ENCODE peak calls at places on chromosomes 16 and 17, in eight cellular contexts. F is NB4, U is brain microvascular endothelial cell, J is body of pancreas, R is RWPE1, D is coronary artery, Z is prostate gland, K is fibroblast of mammary gland. T is an unnamed sample.

GRCh38 chr16:73793286-73793685 is 503.3 kb upstream of the PSMD7 start:
- DNase-seq in F (no peak), U (no peak), R (no peak), Z (no peak), D (no peak), J (no peak), K (no peak), T (no peak)

GRCh38 chr17:42472709-42473521 is 14.2 kb downstream of the ATP6V0A1 start:
- DNase-seq in F (no peak), K (peak), U (peak), R (peak), J (no peak), D (no peak), Z (no peak), T (no peak)

GRCh38 chr16:9437115-9437514 is 345.7 kb downstream of the HAPSTR1 start:
- DNase-seq in D (no peak), F (peak), R (no peak), Z (no peak), K (no peak), U (no peak), J (no peak), T (no peak)

GRCh38 chr17:42436401-42436800 is 13.3 kb upstream of the CAVIN1 start:
- DNase-seq in D (no peak), F (no peak), K (peak), U (peak), J (peak), Z (no peak), R (peak), T (no peak)

GRCh38 chr16:27704252-27704651 is 154.3 kb downstream of the KATNIP start:
- DNase-seq in U (no peak), R (no peak), Z (no peak), K (no peak), F (no peak), D (no peak), J (no peak), T (no peak)

GRCh38 chr17:66353937-66354401 is 51.6 kb downstream of the PRKCA start:
- DNase-seq in D (no peak), J (no peak), R (no peak), U (peak), Z (no peak), K (peak), F (no peak), T (no peak)

GRCh38 chr16:48366165-48367093 is 18.8 kb downstream of the SIAH1 start:
- DNase-seq in J (peak), D (no peak), Z (peak), F (peak), R (peak), U (peak), K (peak), T (no peak)

GRCh38 chr17:62681061-62681938 is 53.8 kb downstream of the MRC2 start:
- DNase-seq in F (no peak), J (no peak), K (no peak), D (no peak), R (no peak), Z (no peak), U (no peak), T (no peak)

GRCh38 chr17:8189041-8189710 is 804 bp downstream of the BORCS6 start:
- DNase-seq in Z (peak), J (peak), R (no peak), U (peak), D (no peak), K (no peak), F (no peak), T (no peak)

GRCh38 chr17:66727634-66728570 is 107.0 kb upstream of the CACNG5 start:
- DNase-seq in K (peak), F (peak), U (peak), J (peak), Z (peak), D (no peak), R (peak), T (no peak)

GRCh38 chr17:47704781-47705180 is 10.8 kb downstream of the TBKBP1 start:
- DNase-seq in D (no peak), F (no peak), K (no peak), U (no peak), R (no peak), Z (no peak), J (no peak), T (no peak)

GRCh38 chr16:53041196-53041977 is 11.3 kb downstream of the CHD9NB start:
- DNase-seq in U (no peak), R (peak), F (peak), Z (peak), J (peak), K (peak), D (no peak), T (peak)

GRCh38 chr17:46056800-46057304 is 57.8 kb downstream of the STH start:
- DNase-seq in D (no peak), R (no peak), J (no peak), F (peak), Z (no peak), U (peak), K (peak), T (no peak)

GRCh38 chr17:17176341-17176740 is 29.8 kb downstream of the PLD6 start:
- DNase-seq in U (no peak), D (no peak), Z (no peak), R (no peak), J (no peak), F (no peak), K (no peak), T (no peak)

GRCh38 chr17:5097101-5097834 is 14.4 kb downstream of the ZNF232 start:
- DNase-seq in U (no peak), Z (peak), K (no peak), D (no peak), J (peak), R (no peak), F (no peak), T (no peak)

GRCh38 chr16:77793417-77793816 is 5.1 kb downstream of the VAT1L start:
- DNase-seq in Z (no peak), K (no peak), U (no peak), D (no peak), R (no peak), J (no peak), F (no peak), T (no peak)

GRCh38 chr17:72297326-72298115 is 176.7 kb downstream of the SOX9 start:
- DNase-seq in R (peak), F (no peak), U (peak), K (peak), J (no peak), D (no peak), Z (no peak), T (no peak)

GRCh38 chr16:53848277-53848942 is 144.5 kb downstream of the FTO start:
- DNase-seq in K (no peak), F (no peak), R (no peak), D (no peak), Z (no peak), J (no peak), U (no peak), T (no peak)

GRCh38 chr17:19747829-19748806 is at the start of gene ALDH3A1:
- DNase-seq in Z (peak), U (no peak), R (peak), J (peak), K (no peak), F (no peak), D (no peak), T (no peak)

GRCh38 chr17:11264183-11264871 is 23.3 kb downstream of the SHISA6 start:
- DNase-seq in Z (no peak), R (no peak), J (no peak), K (peak), F (peak), U (no peak), D (no peak), T (no peak)

GRCh38 chr17:32523017-32523680 is 36.4 kb downstream of the CDK5R1 start:
- DNase-seq in R (no peak), K (no peak), J (no peak), F (no peak), U (no peak), D (no peak), Z (no peak), T (no peak)

DNA sequence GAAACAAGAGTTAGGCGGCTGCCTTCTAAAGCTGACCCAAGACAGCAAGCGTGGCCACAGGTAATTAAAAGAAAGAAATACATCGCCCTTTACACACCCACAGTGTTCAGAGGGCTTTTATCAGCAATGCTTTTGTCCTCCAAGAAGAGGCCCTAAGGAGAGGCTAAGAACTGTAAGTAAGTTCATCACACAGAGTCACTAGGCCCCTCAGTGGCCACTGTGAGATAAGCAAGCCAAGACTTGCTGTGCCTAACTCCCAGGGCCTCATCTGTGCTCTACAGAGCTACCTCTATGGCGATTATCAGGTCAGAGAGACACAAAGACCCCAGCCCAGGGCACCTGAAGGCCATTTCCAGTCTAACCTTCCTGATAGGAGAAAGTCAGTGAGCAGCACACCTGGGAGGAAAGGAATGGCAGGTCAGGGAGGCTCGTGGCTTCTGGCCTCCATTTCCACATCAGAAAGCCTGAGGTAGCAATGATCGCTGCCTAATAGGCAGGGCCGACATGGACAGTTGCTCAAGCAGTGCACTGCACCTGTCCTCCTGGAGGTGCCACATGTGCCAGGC is 545.2 kb upstream of the CDH11 start:
- DNase-seq in K (peak), Z (no peak), D (no peak), J (no peak), F (peak), R (peak), U (peak), T (peak)
- TF ChIP-seq CTCF in K (peak), Z (no peak), D (no peak), J (no peak), F (peak), R (no peak), U (peak), T (peak)

DNA sequence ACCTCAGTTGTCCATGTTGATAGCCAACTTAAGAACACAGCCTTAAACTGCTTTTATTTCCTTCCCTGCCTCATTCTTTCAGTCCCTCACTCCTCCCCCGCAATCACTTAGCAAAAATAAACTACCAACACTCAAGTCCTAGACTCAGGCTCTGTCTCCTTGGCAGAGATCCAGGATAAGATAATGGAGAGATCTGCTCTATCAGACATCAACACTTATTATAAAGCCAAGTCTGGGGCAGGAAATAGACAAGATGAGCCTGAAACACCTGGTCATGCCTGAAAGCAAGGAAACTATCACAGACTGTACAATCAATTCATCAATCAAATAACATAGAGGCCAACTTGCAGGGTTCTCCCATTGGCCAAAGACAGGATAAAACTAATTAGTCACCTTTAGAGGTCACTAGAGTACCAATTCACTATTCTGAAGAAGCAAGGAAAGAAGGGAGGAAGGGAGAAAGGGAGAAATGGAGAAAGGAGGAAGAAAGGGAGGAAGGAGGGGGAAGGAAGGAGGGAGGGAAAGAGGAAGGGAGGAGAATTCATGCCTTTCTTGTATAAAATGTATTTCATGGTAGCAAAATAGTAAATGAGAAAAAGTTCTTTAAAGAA is 15.6 kb downstream of the HYDIN start:
- DNase-seq in Z (no peak), D (no peak), F (no peak), R (peak), J (no peak), U (no peak), K (peak), T (no peak)
- TF ChIP-seq CTCF in Z (no peak), D (no peak), F (no peak), R (no peak), J (no peak), U (no peak), K (no peak), T (peak)

GRCh38 chr16:1030381-1030901 is 42.1 kb upstream of the SSTR5 start:
- DNase-seq in K (no peak), U (no peak), D (no peak), Z (no peak), R (no peak), F (no peak), J (peak), T (no peak)
- TF ChIP-seq CTCF in K (no peak), U (no peak), D (no peak), Z (no peak), R (no peak), F (no peak), J (peak), T (no peak)

DNA sequence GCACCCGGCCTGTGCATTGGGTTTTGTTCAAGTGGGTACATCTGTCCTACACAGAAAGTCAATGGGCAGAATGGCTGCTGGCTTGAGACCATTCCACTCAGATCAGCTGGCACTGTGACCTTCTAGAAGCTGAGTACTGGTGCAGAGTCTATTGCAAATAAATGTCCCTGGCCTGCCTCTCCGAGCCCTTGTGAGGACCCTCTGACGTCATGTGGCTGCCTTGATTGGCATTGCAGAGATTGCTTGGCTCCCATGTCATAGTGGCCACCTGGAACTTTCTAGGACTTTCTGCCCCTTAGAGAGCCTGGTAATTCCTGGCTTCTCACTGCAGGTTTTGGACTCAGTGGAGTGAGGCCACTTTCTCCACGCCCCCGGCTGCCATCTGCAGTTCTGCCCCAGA is 211.3 kb downstream of the ENGASE start:
- DNase-seq in D (no peak), J (no peak), R (no peak), K (no peak), Z (no peak), U (no peak), F (no peak), T (no peak)
- TF ChIP-seq CTCF in D (no peak), J (no peak), R (no peak), K (no peak), Z (no peak), U (no peak), F (no peak), T (no peak)

GRCh38 chr17:35022536-35023063 is 40.9 kb downstream of the RFFL start:
- DNase-seq in R (peak), D (peak), K (peak), U (peak), F (peak), Z (peak), J (peak), T (peak)
- TF ChIP-seq CTCF in R (no peak), D (no peak), K (peak), U (peak), F (no peak), Z (no peak), J (no peak), T (peak)

GRCh38 chr16:2992383-2993081 is 12.3 kb upstream of the PKMYT1 start:
- DNase-seq in Z (peak), J (no peak), U (no peak), K (no peak), R (peak), D (no peak), F (no peak), T (no peak)
- TF ChIP-seq CTCF in Z (no peak), J (no peak), U (no peak), K (no peak), R (no peak), D (no peak), F (no peak), T (no peak)

DNA sequence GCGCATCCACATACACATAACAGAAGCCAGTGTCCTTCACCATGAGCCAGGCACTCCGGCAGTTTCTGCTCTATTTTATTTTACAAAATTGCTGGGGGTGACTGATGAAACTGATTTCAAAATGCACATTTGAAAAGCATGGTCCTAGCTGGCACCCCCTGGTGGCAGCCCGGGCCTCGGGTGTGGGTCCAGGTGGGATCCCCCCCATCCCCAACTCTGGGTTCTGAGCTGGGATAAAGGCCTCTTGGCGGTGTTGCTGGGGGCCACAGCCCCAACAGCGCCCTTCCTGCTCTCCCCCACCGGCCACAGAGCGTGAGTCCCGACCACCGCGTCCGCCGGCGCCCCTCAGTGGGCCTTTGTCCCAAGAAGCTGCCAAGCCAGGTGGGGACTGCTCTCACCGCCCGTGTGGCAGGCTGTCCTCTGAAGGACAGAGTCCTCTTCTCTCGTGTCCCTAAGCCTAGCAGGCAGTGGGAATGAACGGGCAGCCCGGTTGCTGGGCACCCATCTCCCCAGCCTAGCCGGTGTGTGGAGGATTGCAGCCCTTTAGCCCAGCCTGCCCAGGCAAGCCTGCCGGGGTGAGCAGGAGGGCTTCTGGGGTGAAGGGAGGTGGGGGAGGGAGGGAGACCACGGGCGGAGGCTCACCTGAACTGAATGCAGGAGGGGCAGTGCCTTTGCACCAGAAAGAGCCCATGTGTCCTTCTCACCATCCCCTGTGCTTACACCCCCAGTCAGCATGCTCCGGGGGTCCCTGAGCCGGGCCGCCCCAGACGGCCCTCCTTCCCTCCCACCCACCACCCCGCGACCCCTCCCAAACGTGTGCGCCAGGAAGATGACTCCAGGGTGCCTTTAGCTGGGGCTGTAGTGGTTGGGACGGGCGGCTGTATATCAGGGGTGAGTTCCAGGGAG is 898 bp downstream of the SNAI3 start:
- DNase-seq in R (peak), D (no peak), K (peak), J (no peak), U (peak), F (peak), Z (no peak), T (no peak)
- TF ChIP-seq CTCF in R (peak), D (peak), K (peak), J (peak), U (peak), F (peak), Z (no peak), T (peak)

GRCh38 chr17:3535253-3535995 is 22.2 kb downstream of the TRPV3 start:
- DNase-seq in F (peak), D (no peak), J (peak), U (peak), Z (no peak), R (no peak), K (peak), T (no peak)
- TF ChIP-seq CTCF in F (no peak), D (peak), J (peak), U (peak), Z (no peak), R (peak), K (peak), T (peak)

GRCh38 chr16:8407351-8407750 is 183.0 kb downstream of the TMEM114 start:
- DNase-seq in J (no peak), F (no peak), U (no peak), D (no peak), Z (no peak), R (no peak), K (no peak), T (no peak)
- TF ChIP-seq CTCF in J (no peak), F (no peak), U (no peak), D (no peak), Z (no peak), R (no peak), K (no peak), T (no peak)